ENCODE peak calls at places on chromosomes 3 and 15, in five cellular contexts. O is lower leg skin; R is stimulated activated CD8-positive, alpha-beta memory T cell treated with anti-CD3 and anti-CD28 coated beads, Interleukin-12 subunit alpha, Interleukin-12 subunit beta, amount 100 ng/mL, for 4 hours; C is left lung; A is stimulated activated naive B cell treated with anti-CD40 and anti-IgM and Interleukin-4, amounts not matched to agents 10 μg/mL and 1 μg/mL and 100 μg/mL, for 72 hours. D is an unnamed sample.

GRCh38 chr15:22979699-22980188 is 424 bp downstream of the CYFIP1 start:
- DNase-seq in O (no peak), R (no peak), C (peak; percentile 84), A (peak; percentile 5), D (no peak)

GRCh38 chr15:65028921-65029735 is at the start of gene MTFMT:
- DNase-seq in O (peak; percentile 97), R (peak; percentile 89), C (peak; percentile 98), A (peak; percentile 80), D (peak; percentile 92)

GRCh38 chr3:49724586-49724985 is 835 bp upstream of the GMPPB start:
- DNase-seq in O (peak; percentile 86), R (no peak), C (peak; percentile 76), A (peak; percentile 46), D (peak; percentile 37)

GRCh38 chr3:66485291-66485968 is 15.4 kb downstream of the LRIG1 start:
- DNase-seq in O (no peak), R (no peak), C (no peak), A (no peak), D (peak; percentile 77)

GRCh38 chr15:58440181-58440910 is 8.6 kb downstream of the LIPC start:
- DNase-seq in O (peak; percentile 85), R (no peak), C (no peak), A (no peak), D (peak; percentile 32)

GRCh38 chr3:43870110-43870509 is 179.4 kb downstream of the ABHD5 start:
- DNase-seq in O (no peak), R (no peak), C (no peak), A (no peak), D (no peak)

GRCh38 chr3:129282727-129283327 is 4.2 kb downstream of the HMCES start:
- DNase-seq in O (no peak), R (no peak), C (no peak), A (peak; percentile 42), D (no peak)

GRCh38 chr15:64354683-64355558 is 1.1 kb downstream of the CSNK1G1 start:
- DNase-seq in O (no peak), R (no peak), C (no peak), A (no peak), D (peak; percentile 85)

GRCh38 chr3:198076722-198077308 is 116.8 kb downstream of the LMLN start:
- DNase-seq in O (no peak), R (no peak), C (no peak), A (no peak), D (no peak)

D was measured in NCI-H82.